ENCODE peak calls at places on chromosomes 2 and 18, in eight cellular contexts. H is posterior cingulate gyrus; D is HFF-Myc; S is Caki2; F is stimulated activated CD4-positive, alpha-beta T cell treated with anti-CD3 and anti-CD28 coated beads, Interleukin-4, amount 100 ng/mL, for 4 hours; P is cardiac muscle cell; N is NCI-H2081; X is frontal cortex. Q is an unnamed sample.
A peak's percentile ranks its signal among the peaks of the same experiment; 100 is the strongest.

GRCh38 chr18:8615397-8616025 is 6.3 kb downstream of the RAB12 start:
- DNase-seq in N (peak; percentile 56), X (no peak), F (no peak), P (no peak), H (peak; percentile 43), S (peak; percentile 58), D (peak; percentile 90), Q (peak; percentile 94)

GRCh38 chr2:191246820-191247380 is 1.7 kb downstream of the MYO1B start:
- DNase-seq in H (no peak), N (no peak), P (no peak), F (no peak), S (peak; percentile 15), X (no peak), D (no peak), Q (no peak)

GRCh38 chr2:220167956-220168355 is 540.5 kb downstream of the SLC4A3 start:
- DNase-seq in N (no peak), F (no peak), S (no peak), D (no peak), P (no peak), X (no peak), H (no peak), Q (no peak)

GRCh38 chr2:219627105-219628100 is at the start of gene SLC4A3:
- DNase-seq in X (peak; percentile 68), H (no peak), F (no peak), N (peak; percentile 46), D (no peak), S (no peak), P (peak; percentile 81), Q (no peak)

GRCh38 chr2:70855679-70856078 is 20.1 kb upstream of the CD207 start:
- DNase-seq in X (no peak), F (no peak), N (no peak), H (no peak), D (peak; percentile 19), S (no peak), P (no peak), Q (no peak)

GRCh38 chr18:48955528-48956261 is 4.9 kb upstream of the SMAD7 start:
- DNase-seq in X (no peak), S (no peak), F (no peak), D (no peak), N (no peak), P (no peak), H (no peak), Q (peak; percentile 80)

GRCh38 chr2:96214554-96214953 is 5.9 kb upstream of the STARD7 start:
- DNase-seq in P (no peak), X (no peak), S (no peak), N (no peak), D (no peak), H (no peak), F (no peak), Q (no peak)

GRCh38 chr2:190910341-190911136 is 29.9 kb downstream of the GLS start:
- DNase-seq in P (no peak), S (no peak), D (no peak), N (no peak), H (no peak), F (no peak), X (no peak), Q (no peak)

GRCh38 chr2:122390406-122390805 is 635.0 kb downstream of the TSN start:
- DNase-seq in N (no peak), F (no peak), P (no peak), H (no peak), X (no peak), S (peak; percentile 2), D (no peak), Q (no peak)

GRCh38 chr2:197294260-197294659 is 16.3 kb downstream of the ANKRD44 start:
- DNase-seq in S (no peak), F (peak; percentile 25), X (no peak), P (no peak), H (no peak), N (no peak), D (no peak), Q (no peak)

GRCh38 chr2:220365023-220365422 is 737.6 kb downstream of the SLC4A3 start:
- DNase-seq in N (no peak), S (no peak), D (no peak), F (no peak), H (no peak), P (no peak), X (no peak), Q (peak; percentile 28)

GRCh38 chr2:31863867-31864266 is 146.9 kb downstream of the MEMO1 start:
- DNase-seq in N (no peak), H (no peak), P (no peak), F (no peak), S (no peak), X (no peak), D (no peak), Q (no peak)

GRCh38 chr2:100235098-100235497 is 87.2 kb downstream of the LONRF2 start:
- DNase-seq in H (no peak), P (no peak), S (no peak), D (no peak), N (no peak), F (no peak), X (no peak), Q (no peak)

GRCh38 chr2:153787612-153788011 is 84.1 kb upstream of the GALNT13 start:
- DNase-seq in D (no peak), H (no peak), S (no peak), P (no peak), F (no peak), X (no peak), N (no peak), Q (no peak)

GRCh38 chr2:158745067-158745865 is 49.9 kb upstream of the DAPL1 start:
- DNase-seq in N (peak; percentile 59), P (peak; percentile 78), F (peak; percentile 20), H (peak; percentile 58), X (no peak), S (peak; percentile 47), D (no peak), Q (peak; percentile 23)

Q was measured in GM04504.